ENCODE peak calls at places on chromosomes 7 and 10, in seven cellular contexts. G is uterus; A is sciatic nerve; P is mucosa of gallbladder; X is CD8-positive, alpha-beta T cell; W is stimulated activated CD4-positive, alpha-beta T cell treated with anti-CD3 and anti-CD28 coated beads, TNF-alpha, amount 100 ng/mL, for 1 hour; J is HCT116. H is an unnamed sample.

GRCh38 chr10:93465806-93466675 is 16.1 kb downstream of the MYOF start:
- DNase-seq in A (peak; percentile 79), P (peak; percentile 91), W (no peak), J (peak; percentile 90), X (no peak), G (peak; percentile 75), H (no peak)

GRCh38 chr7:99928994-99929729 is at the start of gene GJC3:
- DNase-seq in W (no peak), J (peak; percentile 49), X (no peak), P (peak; percentile 27), G (peak; percentile 20), A (peak; percentile 63), H (peak; percentile 23)

GRCh38 chr7:120550494-120551048 is 277.6 kb downstream of the KCND2 start:
- DNase-seq in J (no peak), W (no peak), P (no peak), G (no peak), A (no peak), X (no peak), H (no peak)

GRCh38 chr7:8259586-8260222 is 2.3 kb downstream of the ICA1 start:
- DNase-seq in P (no peak), A (no peak), X (no peak), J (no peak), W (no peak), G (no peak), H (no peak)

GRCh38 chr10:78980354-78980753 is 88.4 kb upstream of the ZMIZ1 start:
- DNase-seq in P (no peak), G (no peak), A (no peak), J (no peak), X (no peak), W (no peak), H (no peak)

GRCh38 chr7:140417456-140418155 is 13.7 kb downstream of the RAB19 start:
- DNase-seq in W (no peak), P (no peak), A (no peak), J (no peak), X (no peak), G (no peak), H (no peak)

GRCh38 chr7:136693166-136694119 is 175.0 kb upstream of the CHRM2 start:
- DNase-seq in X (no peak), P (no peak), W (no peak), J (no peak), A (no peak), G (no peak), H (no peak)

GRCh38 chr7:45873355-45873754 is 473 bp upstream of the CCDC201 start:
- DNase-seq in X (no peak), J (no peak), P (no peak), W (no peak), A (no peak), G (no peak), H (no peak)

GRCh38 chr7:2698581-2699288 is 10.7 kb downstream of the AMZ1 start:
- DNase-seq in A (no peak), G (no peak), J (no peak), W (peak; percentile 37), P (no peak), X (peak; percentile 57), H (peak; percentile 79)

GRCh38 chr7:101362334-101363195 is at the start of gene COL26A1:
- DNase-seq in W (no peak), J (no peak), A (peak; percentile 62), P (no peak), X (no peak), G (peak; percentile 19), H (no peak)